ENCODE peak calls at places on chromosome 4, in eight cellular contexts. N is cardiac muscle cell, Z is astrocyte of the spinal cord, V is MCF 10A, K is adrenal gland, E is osteocyte, S is NB4, P is dorsolateral prefrontal cortex. X is an unnamed sample.

GRCh38 chr4:142405021-142405991 is 440.8 kb downstream of the INPP4B start:
- DNase-seq in N (peak), Z (peak), V (peak), K (peak), E (no peak), S (peak), P (no peak), X (peak)

GRCh38 chr4:1985780-1986577 is 22.8 kb downstream of the NELFA start:
- DNase-seq in N (no peak), Z (no peak), V (no peak), K (no peak), E (peak), S (no peak), P (peak), X (no peak)

GRCh38 chr4:7648813-7649395 is 214.2 kb upstream of the PSAPL1 start:
- DNase-seq in N (no peak), Z (no peak), V (peak), K (no peak), E (no peak), S (no peak), P (no peak), X (no peak)

GRCh38 chr4:6112606-6113290 is 87.6 kb downstream of the JAKMIP1 start:
- DNase-seq in N (no peak), Z (no peak), V (no peak), K (no peak), E (no peak), S (no peak), P (no peak), X (no peak)

GRCh38 chr4:81237791-81238190 is 22.8 kb upstream of the PRKG2 start:
- DNase-seq in N (no peak), Z (no peak), V (peak), K (no peak), E (no peak), S (no peak), P (no peak), X (no peak)

GRCh38 chr4:38366451-38366850 is 297.5 kb upstream of the KLF3 start:
- DNase-seq in N (peak), Z (no peak), V (no peak), K (peak), E (no peak), S (no peak), P (no peak), X (no peak)

GRCh38 chr4:184506527-184507121 is 32.3 kb upstream of the IRF2 start:
- DNase-seq in N (no peak), Z (no peak), V (peak), K (peak), E (peak), S (peak), P (peak), X (no peak)

GRCh38 chr4:13399257-13399656 is 84.9 kb downstream of the RAB28 start:
- DNase-seq in N (peak), Z (peak), V (no peak), K (no peak), E (no peak), S (no peak), P (no peak), X (no peak)

GRCh38 chr4:99382745-99383360 is 30.3 kb upstream of the ADH1C start:
- DNase-seq in N (no peak), Z (no peak), V (no peak), K (no peak), E (no peak), S (no peak), P (no peak), X (no peak)

GRCh38 chr4:160423879-160424451 is 1321.1 kb downstream of the RAPGEF2 start:
- DNase-seq in N (peak), Z (peak), V (peak), K (no peak), E (no peak), S (peak), P (no peak), X (no peak)

GRCh38 chr4:107548211-107548905 is 171.7 kb downstream of the PAPSS1 start:
- DNase-seq in N (peak), Z (peak), V (no peak), K (no peak), E (no peak), S (no peak), P (no peak), X (no peak)

GRCh38 chr4:164734476-164734875 is 19.5 kb upstream of the SMIM31 start:
- DNase-seq in N (no peak), Z (no peak), V (no peak), K (no peak), E (no peak), S (peak), P (no peak), X (no peak)

GRCh38 chr4:164731827-164732474 is 22.0 kb upstream of the SMIM31 start:
- DNase-seq in N (peak), Z (peak), V (peak), K (peak), E (no peak), S (peak), P (peak), X (no peak)

GRCh38 chr4:164725066-164725465 is 28.9 kb upstream of the SMIM31 start:
- DNase-seq in N (no peak), Z (no peak), V (no peak), K (no peak), E (no peak), S (no peak), P (no peak), X (no peak)

DNA sequence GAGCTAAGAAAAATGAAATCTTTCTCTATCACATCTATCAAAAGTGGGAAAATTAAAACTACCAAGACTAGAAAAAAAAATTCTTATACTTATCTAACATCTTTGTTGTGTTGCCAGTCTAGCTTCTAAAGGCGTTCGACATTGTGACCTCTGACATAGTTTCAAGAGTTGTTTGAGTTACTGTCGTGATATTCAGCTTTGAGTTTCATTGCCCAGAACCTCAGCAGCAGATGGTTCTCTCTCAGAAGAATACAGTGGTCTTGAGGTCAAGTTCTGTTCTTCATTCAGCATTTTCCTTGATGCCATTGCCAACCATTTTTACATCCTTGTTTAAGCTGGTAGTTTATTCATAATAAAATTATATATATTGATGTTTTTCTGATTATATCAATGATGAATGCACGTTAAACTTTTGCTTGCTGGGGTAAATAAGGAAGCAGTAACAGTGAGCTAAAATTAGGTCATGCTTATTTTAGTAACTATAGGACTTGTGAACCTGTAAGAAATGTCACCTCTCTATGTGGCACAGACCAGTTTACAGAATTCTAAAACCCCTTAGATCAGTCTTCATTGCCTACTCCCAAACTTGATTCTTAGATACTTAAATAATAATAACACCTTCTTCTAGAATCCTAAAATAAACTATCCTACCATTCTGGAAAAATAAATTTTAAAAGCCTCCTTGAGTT is 23.1 kb upstream of the SMIM31 start:
- DNase-seq in N (no peak), Z (no peak), V (no peak), K (no peak), E (no peak), S (no peak), P (no peak), X (no peak)
- TF ChIP-seq CTCF in N (no peak), Z (no peak), V (no peak), K (no peak), E (no peak), S (no peak), P (no peak), X (no peak)

GRCh38 chr4:32117696-32118095 is 1397.5 kb downstream of the PCDH7 start:
- DNase-seq in N (no peak), Z (no peak), V (no peak), K (no peak), E (no peak), S (no peak), P (no peak), X (no peak)
- TF ChIP-seq CTCF in N (no peak), Z (peak), V (no peak), K (no peak), E (peak), S (no peak), P (no peak), X (no peak)

DNA sequence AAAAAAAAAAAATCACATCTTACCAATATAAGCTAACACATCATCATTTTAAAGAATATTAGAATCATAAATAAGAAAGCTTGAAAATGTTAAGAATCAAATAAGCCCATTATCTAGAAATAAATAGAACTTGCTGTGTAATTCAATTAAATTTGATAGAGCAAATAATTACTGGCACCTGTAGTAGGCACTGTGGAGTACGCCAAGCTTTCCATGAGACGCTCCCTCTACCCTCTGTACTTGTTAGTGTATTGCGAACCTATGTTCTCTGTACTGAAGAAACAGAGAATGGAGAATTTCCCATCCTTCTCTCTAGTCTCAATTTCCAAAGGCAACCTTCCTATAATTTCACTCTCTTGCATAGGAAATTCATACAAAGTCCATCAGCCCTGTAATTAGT is 61.7 kb upstream of the HAND2 start:
- DNase-seq in N (no peak), Z (no peak), V (no peak), K (no peak), E (no peak), S (no peak), P (no peak), X (no peak)
- TF ChIP-seq CTCF in N (no peak), Z (no peak), V (no peak), K (no peak), E (no peak), S (no peak), P (no peak), X (no peak)

DNA sequence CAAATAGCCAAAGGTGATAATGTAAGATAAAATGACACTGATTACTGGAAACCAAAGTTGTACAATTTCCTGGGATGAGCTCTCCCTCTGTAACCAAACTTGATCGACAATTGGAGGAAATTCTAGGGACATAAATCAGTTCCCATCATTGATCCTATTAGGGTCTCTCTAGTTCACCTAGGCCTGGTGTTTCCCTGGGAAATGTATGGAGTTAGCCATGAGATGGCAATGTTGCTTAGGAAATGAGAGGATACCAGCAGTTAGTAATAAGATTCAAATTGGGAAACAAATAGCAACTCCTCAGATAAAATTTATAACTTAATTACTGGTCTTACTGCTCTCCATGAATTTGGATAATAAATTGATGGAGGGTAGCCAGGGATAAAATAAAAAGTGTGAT is 52.2 kb downstream of the SPATA18 start:
- DNase-seq in N (peak), Z (no peak), V (peak), K (no peak), E (no peak), S (no peak), P (no peak), X (no peak)
- TF ChIP-seq CTCF in N (peak), Z (peak), V (peak), K (peak), E (peak), S (no peak), P (peak), X (no peak)

DNA sequence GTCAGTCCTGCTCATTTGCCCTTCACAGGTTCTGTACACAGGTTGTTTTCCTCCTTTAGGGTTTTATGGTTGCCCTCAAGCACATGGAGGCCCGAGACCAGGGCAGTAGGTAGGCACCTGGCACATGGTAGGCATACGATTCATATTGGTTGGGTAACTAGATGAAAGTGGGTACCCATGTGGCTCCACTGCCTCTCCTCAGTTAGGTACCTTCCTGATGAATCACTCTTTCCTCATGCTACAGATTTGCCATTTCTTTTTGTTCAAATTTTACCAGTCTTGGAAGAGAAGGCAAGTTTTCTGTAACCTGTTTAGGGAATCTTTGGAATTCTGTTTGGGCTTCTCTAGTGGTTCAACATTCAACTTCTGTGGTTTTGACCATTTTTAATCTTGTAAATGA is 121.3 kb downstream of the FHIP1A start:
- DNase-seq in N (no peak), Z (peak), V (peak), K (no peak), E (no peak), S (no peak), P (no peak), X (no peak)
- TF ChIP-seq CTCF in N (no peak), Z (no peak), V (no peak), K (no peak), E (no peak), S (no peak), P (no peak), X (no peak)